ENCODE peak calls at places on chromosome 1, in eight cellular contexts. K is A673, H is activated T-cell treated with anti-CD3 and anti-CD28 coated beads for 24 hours, W is T-helper 2 cell, M is H54, R is foreskin keratinocyte, U is H1, C is hepatocyte. B is an unnamed sample.

GRCh38 chr1:182175340-182176068 is 114.0 kb upstream of the ZNF648 start:
- DNase-seq in R (peak), C (peak), M (no peak), H (no peak), U (no peak), K (peak), W (no peak), B (no peak)

GRCh38 chr1:16151200-16151708 is 4.6 kb downstream of the EPHA2 start:
- DNase-seq in M (no peak), W (no peak), U (no peak), K (peak), C (no peak), H (no peak), R (no peak), B (no peak)

GRCh38 chr1:38028105-38028591 is 15.6 kb downstream of the UTP11 start:
- DNase-seq in R (peak), K (no peak), W (no peak), U (no peak), H (peak), C (no peak), M (no peak), B (no peak)

GRCh38 chr1:238710697-238711096 is 675.7 kb upstream of the CHRM3 start:
- DNase-seq in W (no peak), K (no peak), H (no peak), M (no peak), R (no peak), C (no peak), U (no peak), B (no peak)

GRCh38 chr1:50279622-50280320 is 143.5 kb downstream of the DMRTA2 start:
- DNase-seq in M (no peak), U (peak), H (no peak), W (no peak), C (peak), K (peak), R (peak), B (no peak)

GRCh38 chr1:12601690-12602632 is 16.0 kb downstream of the DHRS3 start:
- DNase-seq in M (peak), H (no peak), U (no peak), R (no peak), K (no peak), W (no peak), C (peak), B (no peak)

GRCh38 chr1:235739124-235739523 is 89.5 kb upstream of the GNG4 start:
- DNase-seq in H (no peak), W (no peak), M (no peak), U (no peak), C (no peak), R (peak), K (no peak), B (no peak)

GRCh38 chr1:160104520-160104885 is 6.1 kb upstream of the IGSF8 start:
- DNase-seq in U (no peak), W (no peak), K (no peak), R (no peak), M (no peak), H (no peak), C (no peak), B (no peak)

GRCh38 chr1:2125375-2126211 is 69.0 kb downstream of the FAAP20 start:
- DNase-seq in K (no peak), R (no peak), C (no peak), H (no peak), M (no peak), W (no peak), U (no peak), B (no peak)

GRCh38 chr1:155080250-155081228 is 1.9 kb downstream of the EFNA3 start:
- DNase-seq in W (no peak), M (no peak), C (peak), U (peak), H (no peak), K (peak), R (no peak), B (no peak)

GRCh38 chr1:206476058-206476457 is 5.8 kb downstream of the IKBKE start:
- DNase-seq in R (no peak), C (no peak), K (no peak), H (no peak), M (no peak), U (no peak), W (no peak), B (no peak)

GRCh38 chr1:15459771-15460719 is 3.5 kb downstream of the CELA2A start:
- DNase-seq in W (no peak), U (no peak), H (no peak), K (peak), C (no peak), M (no peak), R (no peak), B (no peak)

GRCh38 chr1:31063636-31064035 is 1.9 kb downstream of the PUM1 start:
- DNase-seq in K (no peak), W (no peak), C (no peak), R (peak), M (no peak), U (no peak), H (no peak), B (no peak)

GRCh38 chr1:186626533-186626932 is 53.7 kb downstream of the PTGS2 start:
- DNase-seq in M (no peak), W (no peak), K (no peak), H (no peak), R (no peak), U (no peak), C (no peak), B (no peak)

GRCh38 chr1:236209185-236209584 is 66.8 kb downstream of the GPR137B start:
- DNase-seq in U (no peak), C (no peak), H (no peak), W (no peak), R (no peak), M (no peak), K (no peak), B (no peak)

GRCh38 chr1:153353226-153353947 is 4.3 kb upstream of the S100A9 start:
- DNase-seq in R (no peak), U (peak), W (no peak), H (no peak), M (peak), K (no peak), C (peak), B (no peak)

GRCh38 chr1:246921481-246921880 is 10.3 kb downstream of the AHCTF1 start:
- DNase-seq in R (no peak), U (no peak), H (no peak), M (no peak), W (no peak), K (no peak), C (no peak), B (no peak)

GRCh38 chr1:39788758-39789570 is at the start of gene BMP8B:
- DNase-seq in U (peak), H (peak), K (peak), C (peak), M (no peak), R (no peak), W (peak), B (peak)

GRCh38 chr1:157274698-157275534 is 136.7 kb upstream of the ETV3 start:
- DNase-seq in W (no peak), M (no peak), K (no peak), U (no peak), C (peak), H (no peak), R (peak), B (no peak)

GRCh38 chr1:222777977-222778376 is 36.9 kb upstream of the DISP1 start:
- DNase-seq in H (no peak), K (no peak), M (no peak), W (no peak), U (no peak), C (no peak), R (peak), B (no peak)

GRCh38 chr1:43991476-43992231 is at the start of gene CCDC24:
- DNase-seq in K (peak), U (peak), R (peak), C (peak), W (peak), M (peak), H (peak), B (peak)

GRCh38 chr1:43309626-43310025 is 8.8 kb downstream of the TIE1 start:
- DNase-seq in H (no peak), K (no peak), C (no peak), M (peak), U (no peak), W (no peak), R (peak), B (no peak)

GRCh38 chr1:89953072-89953626 is 41.8 kb upstream of the ZNF326 start:
- DNase-seq in W (no peak), R (peak), C (peak), K (peak), M (no peak), U (peak), H (no peak), B (no peak)

GRCh38 chr1:78052685-78053433 is 7.1 kb downstream of the GIPC2 start:
- DNase-seq in H (no peak), R (no peak), W (no peak), M (no peak), C (no peak), U (no peak), K (no peak), B (no peak)

GRCh38 chr1:228900099-228900965 is 165.1 kb downstream of the RHOU start:
- DNase-seq in R (no peak), K (no peak), W (no peak), M (no peak), H (no peak), U (peak), C (peak), B (no peak)

GRCh38 chr1:10691740-10692125 is 104.7 kb downstream of the CASZ1 start:
- DNase-seq in M (no peak), W (no peak), H (no peak), C (peak), R (no peak), U (no peak), K (no peak), B (no peak)

GRCh38 chr1:20265243-20265642 is 25.4 kb upstream of the VWA5B1 start:
- DNase-seq in C (peak), W (no peak), U (no peak), H (no peak), K (no peak), R (no peak), M (no peak), B (no peak)

GRCh38 chr1:167502719-167503452 is 15.4 kb downstream of the CD247 start:
- DNase-seq in W (no peak), M (no peak), C (no peak), U (peak), K (no peak), R (no peak), H (no peak), B (no peak)

GRCh38 chr1:89739013-89739843 is 81.6 kb upstream of the LRRC8D start:
- DNase-seq in K (no peak), R (peak), U (no peak), W (no peak), H (peak), M (peak), C (no peak), B (no peak)

GRCh38 chr1:220528679-220529529 is 968 bp downstream of the MARK1 start:
- DNase-seq in C (peak), U (peak), H (no peak), R (peak), M (no peak), K (no peak), W (no peak), B (no peak)

GRCh38 chr1:168116327-168116799 is 20.4 kb downstream of the GPR161 start:
- DNase-seq in C (peak), H (no peak), R (no peak), M (no peak), K (no peak), W (no peak), U (no peak), B (no peak)

GRCh38 chr1:31672988-31673387 is 28.3 kb upstream of the PEF1 start:
- DNase-seq in R (no peak), W (no peak), C (peak), U (no peak), M (no peak), H (no peak), K (no peak), B (no peak)

GRCh38 chr1:157313240-157313807 is 175.1 kb upstream of the ETV3 start:
- DNase-seq in K (no peak), W (no peak), R (no peak), U (no peak), C (no peak), H (no peak), M (no peak), B (no peak)

GRCh38 chr1:40712997-40713396 is 21.5 kb downstream of the NFYC start:
- DNase-seq in C (no peak), H (no peak), W (peak), R (no peak), K (peak), U (no peak), M (no peak), B (no peak)

GRCh38 chr1:210654176-210654786 is 325.6 kb downstream of the HHAT start:
- DNase-seq in W (no peak), U (no peak), R (peak), H (no peak), C (no peak), M (peak), K (peak), B (no peak)

B was measured in central memory CD8-positive, alpha-beta T cell.